ENCODE peak calls at places on chromosomes 16 and 17, in nine cellular contexts. R, U, H, M, I, Z, T, A and N are unnamed samples.

GRCh38 chr16:84043486-84044107 is 1.0 kb upstream of the SLC38A8 start:
- DNase-seq in H (no peak), I (peak), A (no peak), T (no peak), Z (no peak), M (no peak), U (no peak), R (no peak), N (no peak)

GRCh38 chr17:63984651-63985386 is 12.1 kb upstream of the SCN4A start:
- DNase-seq in H (no peak), Z (no peak), I (peak), M (no peak), T (peak), R (no peak), U (peak), A (no peak), N (peak)

GRCh38 chr17:47731396-47731795 is 1.6 kb upstream of the TBX21 start:
- DNase-seq in T (no peak), M (no peak), A (no peak), R (no peak), U (no peak), Z (no peak), I (no peak), H (no peak), N (no peak)

GRCh38 chr16:79089735-79090284 is 510.7 kb downstream of the MAF start:
- DNase-seq in I (no peak), T (no peak), H (no peak), A (no peak), R (no peak), Z (no peak), U (no peak), M (no peak), N (no peak)

GRCh38 chr16:10978846-10979446 is 34.6 kb downstream of the CLEC16A start:
- DNase-seq in U (no peak), T (no peak), I (no peak), A (no peak), M (no peak), H (no peak), Z (no peak), R (no peak), N (no peak)

GRCh38 chr16:14310519-14310991 is 239.4 kb downstream of the MRTFB start:
- DNase-seq in M (no peak), Z (no peak), T (no peak), R (no peak), I (peak), U (no peak), H (no peak), A (no peak), N (no peak)

GRCh38 chr16:84582958-84583516 is 34.8 kb downstream of the COTL1 start:
- DNase-seq in A (peak), U (no peak), M (no peak), I (peak), Z (no peak), R (no peak), H (no peak), T (no peak), N (peak)

GRCh38 chr16:73176577-73177013 is 128.7 kb upstream of the ZFHX3 start:
- DNase-seq in M (no peak), A (peak), H (no peak), I (peak), T (peak), Z (no peak), U (no peak), R (no peak), N (peak)

GRCh38 chr16:70484867-70485266 is 30.5 kb downstream of the FCSK start:
- DNase-seq in M (no peak), Z (no peak), R (no peak), A (no peak), H (no peak), I (no peak), T (no peak), U (no peak), N (no peak)

GRCh38 chr17:30933966-30934365 is 12.2 kb downstream of the ADAP2 start:
- DNase-seq in M (no peak), I (no peak), R (no peak), A (no peak), T (no peak), H (no peak), U (no peak), Z (no peak), N (no peak)

GRCh38 chr16:56201030-56201429 is 9.7 kb downstream of the GNAO1 start:
- DNase-seq in M (no peak), R (no peak), T (no peak), H (no peak), U (no peak), Z (no peak), A (no peak), I (no peak), N (no peak)

GRCh38 chr17:43020030-43020621 is 2.1 kb downstream of the VAT1 start:
- DNase-seq in M (no peak), A (no peak), U (no peak), Z (no peak), H (no peak), I (no peak), T (no peak), R (no peak), N (no peak)

GRCh38 chr17:58671969-58672368 is 19.9 kb downstream of the TEX14 start:
- DNase-seq in M (no peak), T (no peak), I (no peak), A (no peak), H (no peak), R (no peak), Z (no peak), U (no peak), N (no peak)

GRCh38 chr17:3513305-3514035 is 37.7 kb downstream of the ASPA start:
- DNase-seq in H (peak), I (no peak), A (no peak), M (no peak), U (no peak), T (no peak), R (no peak), Z (no peak), N (no peak)

GRCh38 chr17:7842380-7842949 is 8.4 kb downstream of the KDM6B start:
- DNase-seq in M (no peak), U (no peak), A (no peak), T (no peak), Z (peak), R (no peak), I (peak), H (peak), N (peak)

GRCh38 chr17:62626719-62627218 is 701 bp upstream of the MRC2 start:
- DNase-seq in Z (no peak), I (peak), H (peak), R (no peak), A (peak), U (peak), M (peak), T (no peak), N (peak)

GRCh38 chr16:31181102-31181830 is 1.3 kb downstream of the FUS start:
- DNase-seq in M (no peak), Z (no peak), T (no peak), U (no peak), A (no peak), R (no peak), H (peak), I (peak), N (no peak)

GRCh38 chr17:22273308-22273707 is 581.0 kb downstream of the KCNJ18 start:
- DNase-seq in A (no peak), M (no peak), R (no peak), Z (no peak), U (no peak), H (no peak), I (no peak), T (no peak), N (no peak)

GRCh38 chr17:77693301-77693700 is 265.2 kb upstream of the TNRC6C start:
- DNase-seq in R (no peak), T (no peak), M (no peak), I (no peak), H (no peak), A (no peak), U (no peak), Z (no peak), N (no peak)

GRCh38 chr17:79912552-79913330 is 73.5 kb upstream of the CBX4 start:
- DNase-seq in M (no peak), T (no peak), H (no peak), Z (no peak), R (no peak), A (no peak), U (no peak), I (no peak), N (no peak)

GRCh38 chr16:15949210-15950166 is at the start of gene ABCC1:
- DNase-seq in H (no peak), R (no peak), U (no peak), T (no peak), I (no peak), A (peak), M (peak), Z (no peak), N (no peak)

GRCh38 chr17:40069751-40070643 is 7.2 kb downstream of the THRA start:
- DNase-seq in T (no peak), U (no peak), R (no peak), M (no peak), A (no peak), I (peak), H (peak), Z (no peak), N (no peak)

GRCh38 chr16:65070831-65071230 is 51.0 kb downstream of the CDH11 start:
- DNase-seq in R (peak), H (peak), Z (peak), U (peak), M (no peak), T (no peak), I (peak), A (peak), N (peak)

GRCh38 chr17:27539152-27539551 is 82.9 kb downstream of the KSR1 start:
- DNase-seq in U (no peak), I (no peak), Z (no peak), H (no peak), R (no peak), M (no peak), A (no peak), T (no peak), N (no peak)

GRCh38 chr17:32192379-32192778 is 50.1 kb downstream of the RHOT1 start:
- DNase-seq in A (no peak), U (no peak), T (no peak), H (no peak), Z (no peak), R (no peak), M (no peak), I (peak), N (no peak)

GRCh38 chr17:60151355-60151754 is 1.6 kb downstream of the CA4 start:
- DNase-seq in H (no peak), U (no peak), A (no peak), M (no peak), Z (no peak), T (no peak), I (no peak), R (no peak), N (no peak)

GRCh38 chr17:60147553-60148241 is 2.1 kb upstream of the CA4 start:
- DNase-seq in U (no peak), Z (no peak), I (no peak), A (no peak), M (no peak), R (no peak), H (no peak), T (no peak), N (no peak)

GRCh38 chr17:60146206-60146605 is 3.6 kb upstream of the CA4 start:
- DNase-seq in Z (no peak), M (no peak), I (no peak), R (no peak), T (no peak), U (no peak), H (no peak), A (no peak), N (no peak)

GRCh38 chr17:60148300-60148838 is 1.4 kb upstream of the CA4 start:
- DNase-seq in H (no peak), I (no peak), A (no peak), T (no peak), M (no peak), U (no peak), Z (no peak), R (no peak), N (no peak)

DNA sequence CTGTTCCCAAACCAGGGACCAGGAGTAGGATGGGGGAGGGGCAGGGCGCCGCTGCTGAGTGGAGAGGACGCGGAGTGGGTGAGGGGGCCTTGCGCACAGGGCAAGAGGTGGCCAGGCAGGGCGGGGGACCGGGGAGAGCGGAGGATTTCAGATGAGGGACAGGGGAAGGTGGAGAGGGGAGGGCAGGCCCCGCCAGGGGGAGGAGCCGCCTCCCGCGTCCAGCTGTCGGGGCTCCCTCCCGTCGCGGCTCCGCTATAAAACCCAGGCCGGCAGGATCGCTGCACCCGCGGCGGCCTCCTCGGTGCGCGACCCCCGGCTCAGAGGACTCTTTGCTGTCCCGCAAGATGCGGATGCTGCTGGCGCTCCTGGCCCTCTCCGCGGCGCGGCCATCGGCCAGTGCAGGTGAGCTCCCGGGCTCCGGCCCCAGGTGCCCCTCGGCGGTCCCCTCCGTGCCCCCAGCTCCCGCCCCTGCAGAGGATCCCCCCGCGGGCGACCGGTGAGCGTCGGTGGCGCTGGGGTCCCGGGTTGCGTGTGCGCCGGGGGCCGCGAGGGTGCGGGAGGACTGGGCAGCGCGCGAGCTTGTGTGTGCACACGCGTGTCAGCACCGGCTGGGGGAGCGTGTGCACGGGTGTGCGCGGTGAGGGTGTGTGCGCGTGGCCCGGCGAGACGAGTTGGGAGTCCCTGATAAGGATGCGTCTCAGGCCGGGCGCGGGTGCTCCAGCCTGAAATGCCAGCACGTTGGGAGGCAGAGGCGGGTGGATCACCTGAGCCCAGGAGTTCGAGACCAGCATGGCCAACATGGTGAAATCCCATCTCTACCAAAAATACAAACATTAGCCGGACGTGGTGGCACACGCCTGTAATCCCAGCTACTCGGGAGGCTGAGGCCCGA is at the start of gene CA4:
- DNase-seq in I (no peak), H (no peak), T (no peak), R (no peak), M (no peak), Z (no peak), A (peak), U (no peak), N (no peak)
- H3K4me3 ChIP-seq in I (no peak), H (peak), T (no peak), R (peak), M (no peak), Z (peak), A (peak), U (peak), N (no peak)

DNA sequence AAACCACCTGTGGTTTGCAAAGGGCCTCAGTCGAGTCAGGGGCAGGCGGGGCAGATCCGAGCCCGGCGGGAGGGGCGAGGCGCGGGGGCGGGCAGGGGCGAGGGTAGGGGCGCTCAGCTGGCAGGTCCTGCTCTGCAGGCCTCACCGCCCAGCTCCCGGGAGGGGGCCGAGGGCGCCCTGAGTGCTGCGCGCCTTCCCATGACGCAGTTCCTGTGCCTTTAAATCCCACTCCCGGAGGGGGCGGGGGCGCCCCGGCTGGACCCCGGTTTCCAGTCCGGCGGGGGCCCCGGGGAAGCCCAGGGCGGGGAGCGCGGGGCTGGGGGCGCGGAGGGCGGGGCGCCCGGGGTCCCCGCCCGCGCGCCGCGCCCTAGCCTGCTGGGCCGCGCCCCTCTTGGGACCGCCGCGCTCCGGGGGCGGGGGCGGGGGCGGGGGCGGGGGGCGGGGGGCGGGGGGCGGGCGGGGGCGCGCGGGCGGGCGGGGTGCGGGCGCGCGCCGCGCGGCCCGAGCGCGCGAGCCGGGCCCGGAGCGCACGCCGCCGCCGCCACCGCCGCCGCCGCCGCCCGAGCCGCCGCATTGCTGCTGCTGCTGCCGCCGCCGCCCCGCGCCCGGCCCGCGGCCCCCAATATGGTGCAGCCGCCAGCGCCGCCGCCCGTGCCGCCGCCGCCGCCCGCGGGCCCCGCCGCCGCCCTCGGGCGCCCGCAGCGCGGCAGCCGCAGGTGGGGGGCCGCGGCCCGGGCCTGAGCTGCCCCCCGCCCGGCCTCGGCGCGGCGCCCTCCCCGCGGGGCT is at the start of gene JPH3:
- DNase-seq in A (peak), M (peak), R (no peak), I (no peak), H (no peak), Z (no peak), U (no peak), T (no peak), N (no peak)
- H3K4me3 ChIP-seq in A (peak), M (peak), R (peak), I (no peak), H (no peak), Z (no peak), U (no peak), T (no peak), N (no peak)

GRCh38 chr17:49003557-49004511 is 6.6 kb downstream of the IGF2BP1 start:
- DNase-seq in I (peak), Z (no peak), T (no peak), A (peak), M (no peak), H (no peak), R (no peak), U (no peak), N (no peak)

GRCh38 chr17:49001671-49002070 is 4.5 kb downstream of the IGF2BP1 start:
- DNase-seq in H (no peak), T (no peak), I (no peak), U (no peak), Z (no peak), R (no peak), M (no peak), A (no peak), N (no peak)

GRCh38 chr17:49002766-49003165 is 5.6 kb downstream of the IGF2BP1 start:
- DNase-seq in M (no peak), U (no peak), R (no peak), A (no peak), I (no peak), Z (no peak), H (no peak), T (no peak), N (no peak)

GRCh38 chr17:49000943-49001342 is 3.8 kb downstream of the IGF2BP1 start:
- DNase-seq in H (no peak), A (no peak), M (no peak), U (no peak), Z (no peak), T (no peak), R (no peak), I (peak), N (no peak)

DNA sequence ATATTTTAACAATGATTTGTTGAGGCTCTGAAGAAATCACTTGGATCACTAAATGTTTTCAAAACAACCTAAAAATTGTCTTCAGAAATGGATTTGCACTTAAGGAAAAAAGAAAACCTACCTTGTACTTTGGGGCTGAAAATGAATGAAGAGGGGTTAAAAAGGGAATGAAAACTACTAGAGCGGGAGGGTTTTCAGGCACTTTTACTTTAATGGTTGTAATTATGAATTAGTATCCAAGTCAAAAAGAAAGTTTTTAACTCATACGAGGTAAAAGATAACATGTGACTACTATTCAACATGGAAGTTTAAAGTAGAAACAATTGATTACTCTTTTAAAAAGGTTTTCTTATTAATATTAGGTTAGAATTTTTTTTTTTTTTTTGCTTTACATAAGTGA is 5.1 kb downstream of the IGF2BP1 start:
- DNase-seq in T (no peak), I (no peak), R (no peak), Z (no peak), H (no peak), U (no peak), M (no peak), A (no peak), N (no peak)
- H3K4me3 ChIP-seq in T (no peak), I (no peak), R (no peak), Z (no peak), H (no peak), U (no peak), M (peak), A (peak), N (no peak)

GRCh38 chr16:71929048-71929447 is 33.7 kb downstream of the IST1 start:
- DNase-seq in A (peak), R (no peak), Z (no peak), H (peak), M (no peak), I (peak), U (peak), T (no peak), N (peak)
- H3K4me3 ChIP-seq in A (no peak), R (no peak), Z (no peak), H (no peak), M (no peak), I (no peak), U (no peak), T (no peak), N (no peak)

DNA sequence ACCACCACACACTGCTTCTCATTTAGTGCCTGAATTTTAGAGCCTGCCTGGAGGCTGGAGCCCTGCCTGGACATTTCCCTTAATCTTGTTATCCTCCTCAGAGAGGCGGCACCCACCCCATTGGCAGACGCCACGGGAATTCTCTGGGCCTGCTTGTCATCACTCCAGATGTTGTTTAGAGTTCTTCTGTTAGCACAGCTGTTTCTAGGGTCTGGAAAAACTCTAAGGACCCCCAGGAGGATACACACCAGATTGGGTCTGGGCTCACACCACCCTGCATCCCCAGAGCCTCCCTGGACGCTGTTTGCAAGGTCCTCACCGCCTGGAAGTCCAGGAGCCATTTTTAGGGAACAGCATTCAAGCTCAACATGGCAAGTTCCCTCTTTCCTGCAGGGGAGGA is 565 bp upstream of the XAF1 start:
- DNase-seq in A (no peak), T (no peak), R (no peak), H (peak), U (no peak), M (no peak), I (no peak), Z (no peak), N (no peak)
- H3K4me3 ChIP-seq in A (no peak), T (no peak), R (peak), H (peak), U (peak), M (no peak), I (no peak), Z (peak), N (peak)